ENCODE peak calls at places on chromosomes 5 and 9, in five cellular contexts. X is kidney glomerular epithelial cell, M is globus pallidus, A is bronchial epithelial cell, Z is hippocampal formation. U is an unnamed sample.

GRCh38 chr5:42494414-42494813 is 71.2 kb downstream of the GHR start:
- DNase-seq in X (no peak), M (no peak), A (peak; percentile 85), Z (no peak), U (no peak)

GRCh38 chr5:179953934-179954833 is 46.5 kb upstream of the TBC1D9B start:
- DNase-seq in X (no peak), M (no peak), A (no peak), Z (no peak), U (no peak)

GRCh38 chr5:169272731-169273401 is 28.1 kb downstream of the SLIT3 start:
- DNase-seq in X (peak; percentile 57), M (no peak), A (no peak), Z (no peak), U (no peak)

GRCh38 chr9:104866186-104866585 is 61.8 kb downstream of the ABCA1 start:
- DNase-seq in X (no peak), M (no peak), A (peak; percentile 28), Z (no peak), U (no peak)

GRCh38 chr9:137314561-137315560 is 12.8 kb upstream of the NRARP start:
- DNase-seq in X (no peak), M (no peak), A (no peak), Z (no peak), U (peak; percentile 31)

GRCh38 chr5:36685631-36686147 is 79.3 kb downstream of the SLC1A3 start:
- DNase-seq in X (no peak), M (no peak), A (no peak), Z (no peak), U (no peak)

GRCh38 chr5:7015586-7016256 is 302.5 kb downstream of the TENT4A start:
- DNase-seq in X (no peak), M (no peak), A (no peak), Z (no peak), U (peak; percentile 64)

GRCh38 chr9:74663456-74663855 is 166.3 kb downstream of the RORB start:
- DNase-seq in X (no peak), M (no peak), A (no peak), Z (no peak), U (no peak)

GRCh38 chr5:149855371-149855770 is 89.2 kb downstream of the PDE6A start:
- DNase-seq in X (no peak), M (no peak), A (no peak), Z (no peak), U (no peak)

GRCh38 chr5:132363431-132364112 is 5.9 kb upstream of the SLC22A5 start:
- DNase-seq in X (peak; percentile 81), M (no peak), A (peak; percentile 98), Z (no peak), U (no peak)

GRCh38 chr5:13629218-13629617 is 315.3 kb downstream of the DNAH5 start:
- DNase-seq in X (peak; percentile 7), M (no peak), A (peak; percentile 34), Z (no peak), U (no peak)

GRCh38 chr5:10838038-10838437 is 77.0 kb upstream of the DAP start:
- DNase-seq in X (no peak), M (no peak), A (no peak), Z (no peak), U (no peak)

GRCh38 chr5:132824426-132824825 is 6.0 kb downstream of the SHROOM1 start:
- DNase-seq in X (no peak), M (no peak), A (no peak), Z (no peak), U (no peak)

GRCh38 chr9:35520404-35520790 is 30.5 kb downstream of the RUSC2 start:
- DNase-seq in X (peak; percentile 12), M (no peak), A (no peak), Z (no peak), U (no peak)